ENCODE peak calls at places on chromosomes 13 and 19, in ten cellular contexts. H, G, J, F, C, R, S, Y, P and X are unnamed samples.

GRCh38 chr19:33368074-33368864 is 5.2 kb upstream of the CEBPG start:
- DNase-seq in H (no peak), G (peak), J (peak), F (no peak), C (peak), R (no peak), S (no peak), Y (no peak), P (no peak), X (no peak)

GRCh38 chr19:42284641-42285341 is 15.7 kb downstream of the CIC start:
- DNase-seq in H (peak), G (no peak), J (no peak), F (no peak), C (no peak), R (peak), S (no peak), Y (no peak), P (no peak), X (no peak)

GRCh38 chr13:112809332-112810310 is 119.8 kb downstream of the ATP11A start:
- DNase-seq in H (no peak), G (no peak), J (no peak), F (peak), C (no peak), R (no peak), S (no peak), Y (no peak), P (no peak), X (no peak)

GRCh38 chr13:23609414-23610186 is 39.4 kb downstream of the TNFRSF19 start:
- DNase-seq in H (no peak), G (peak), J (peak), F (no peak), C (peak), R (no peak), S (peak), Y (peak), P (peak), X (peak)

GRCh38 chr19:50050406-50051223 is 24.8 kb downstream of the ZNF473 start:
- DNase-seq in H (peak), G (peak), J (no peak), F (peak), C (no peak), R (peak), S (peak), Y (peak), P (peak), X (peak)

GRCh38 chr13:45299194-45299593 is 41.8 kb downstream of the TPT1 start:
- DNase-seq in H (no peak), G (peak), J (peak), F (no peak), C (no peak), R (no peak), S (peak), Y (no peak), P (no peak), X (no peak)

GRCh38 chr13:100854091-100854490 is 179.5 kb upstream of the TMTC4 start:
- DNase-seq in H (peak), G (no peak), J (no peak), F (no peak), C (no peak), R (no peak), S (no peak), Y (peak), P (no peak), X (no peak)

GRCh38 chr19:18304496-18305312 is 18.2 kb downstream of the LSM4 start:
- DNase-seq in H (peak), G (peak), J (peak), F (peak), C (peak), R (peak), S (peak), Y (peak), P (peak), X (peak)

GRCh38 chr19:28633223-28634030 is 579.5 kb downstream of the UQCRFS1 start:
- DNase-seq in H (peak), G (peak), J (peak), F (peak), C (peak), R (peak), S (peak), Y (peak), P (no peak), X (peak)

GRCh38 chr19:46745521-46746280 is at the start of gene FKRP:
- DNase-seq in H (peak), G (no peak), J (no peak), F (no peak), C (no peak), R (no peak), S (no peak), Y (peak), P (no peak), X (no peak)

GRCh38 chr19:1163283-1163933 is 10.7 kb downstream of the SBNO2 start:
- DNase-seq in H (no peak), G (no peak), J (no peak), F (peak), C (no peak), R (no peak), S (no peak), Y (peak), P (no peak), X (no peak)

GRCh38 chr19:4633140-4633967 is 6.0 kb upstream of the TNFAIP8L1 start:
- DNase-seq in H (peak), G (peak), J (peak), F (peak), C (peak), R (peak), S (peak), Y (peak), P (peak), X (peak)